ENCODE peak calls at places on chromosome 5, in five cellular contexts. One of them, this sample, is unnamed.

GRCh38 chr5:120473332-120473731 is 9.2 kb downstream of the PRR16 start:
- DNase-seq in GM12878: no peak
- DNase-seq in HepG2: no peak
- DNase-seq in K562: no peak
- DNase-seq in SK-N-SH: no peak
- DNase-seq in this sample: no peak

GRCh38 chr5:161190086-161190485 is 338.1 kb upstream of the ATP10B start:
- DNase-seq in GM12878: no peak
- DNase-seq in HepG2: no peak
- DNase-seq in K562: no peak
- DNase-seq in SK-N-SH: no peak
- DNase-seq in this sample: no peak

GRCh38 chr5:145775893-145776444 is 59.2 kb downstream of the PRELID2 start:
- DNase-seq in GM12878: no peak
- DNase-seq in HepG2: peak; percentile 83
- DNase-seq in K562: no peak
- DNase-seq in SK-N-SH: no peak
- DNase-seq in this sample: no peak

GRCh38 chr5:17154211-17154996 is 63.0 kb upstream of the BASP1 start:
- DNase-seq in GM12878: no peak
- DNase-seq in HepG2: no peak
- DNase-seq in K562: no peak
- DNase-seq in SK-N-SH: no peak
- DNase-seq in this sample: no peak

GRCh38 chr5:161745392-161745791 is 59.9 kb downstream of the GABRA6 start:
- DNase-seq in GM12878: no peak
- DNase-seq in HepG2: no peak
- DNase-seq in K562: no peak
- DNase-seq in SK-N-SH: no peak
- DNase-seq in this sample: no peak

GRCh38 chr5:53424691-53425597 is 55.5 kb upstream of the FST start:
- DNase-seq in GM12878: no peak
- DNase-seq in HepG2: no peak
- DNase-seq in K562: no peak
- DNase-seq in SK-N-SH: no peak
- DNase-seq in this sample: no peak

GRCh38 chr5:110973510-110973909 is 98.0 kb upstream of the TSLP start:
- DNase-seq in GM12878: no peak
- DNase-seq in HepG2: no peak
- DNase-seq in K562: no peak
- DNase-seq in SK-N-SH: no peak
- DNase-seq in this sample: no peak

GRCh38 chr5:17024686-17025180 is 88.6 kb upstream of the MYO10 start:
- DNase-seq in GM12878: no peak
- DNase-seq in HepG2: no peak
- DNase-seq in K562: no peak
- DNase-seq in SK-N-SH: no peak
- DNase-seq in this sample: no peak

GRCh38 chr5:6177926-6178325 is 200.4 kb downstream of the MED10 start:
- DNase-seq in GM12878: no peak
- DNase-seq in HepG2: no peak
- DNase-seq in K562: no peak
- DNase-seq in SK-N-SH: no peak
- DNase-seq in this sample: no peak

GRCh38 chr5:12095808-12096281 is 191.6 kb upstream of the CTNND2 start:
- DNase-seq in GM12878: no peak
- DNase-seq in HepG2: no peak
- DNase-seq in K562: no peak
- DNase-seq in SK-N-SH: no peak
- DNase-seq in this sample: no peak

GRCh38 chr5:124592891-124593290 is 153.5 kb downstream of the ZNF608 start:
- DNase-seq in GM12878: no peak
- DNase-seq in HepG2: no peak
- DNase-seq in K562: no peak
- DNase-seq in SK-N-SH: no peak
- DNase-seq in this sample: no peak

GRCh38 chr5:170533383-170533782 is 29.6 kb downstream of the KCNIP1 start:
- DNase-seq in GM12878: no peak
- DNase-seq in HepG2: no peak
- DNase-seq in K562: no peak
- DNase-seq in SK-N-SH: no peak
- DNase-seq in this sample: no peak

GRCh38 chr5:73519531-73520283 is 21.5 kb downstream of the BTF3 start:
- DNase-seq in GM12878: peak; percentile 48
- DNase-seq in HepG2: peak; percentile 84
- DNase-seq in K562: peak; percentile 75
- DNase-seq in SK-N-SH: peak; percentile 84
- DNase-seq in this sample: peak; percentile 63

GRCh38 chr5:132876020-132876759 is 2.7 kb downstream of the LEAP2 start:
- DNase-seq in GM12878: no peak
- DNase-seq in HepG2: no peak
- DNase-seq in K562: no peak
- DNase-seq in SK-N-SH: no peak
- DNase-seq in this sample: no peak

GRCh38 chr5:181221792-181222629 is 1.1 kb upstream of the TRIM41 start:
- DNase-seq in GM12878: peak; percentile 95
- DNase-seq in HepG2: peak; percentile 94
- DNase-seq in K562: no peak
- DNase-seq in SK-N-SH: peak; percentile 70
- DNase-seq in this sample: no peak

GRCh38 chr5:5304361-5305035 is 118.0 kb upstream of the ICE1 start:
- DNase-seq in GM12878: no peak
- DNase-seq in HepG2: no peak
- DNase-seq in K562: no peak
- DNase-seq in SK-N-SH: no peak
- DNase-seq in this sample: no peak

GRCh38 chr5:121263456-121263855 is 588.2 kb upstream of the FTMT start:
- DNase-seq in GM12878: no peak
- DNase-seq in HepG2: no peak
- DNase-seq in K562: no peak
- DNase-seq in SK-N-SH: no peak
- DNase-seq in this sample: no peak

GRCh38 chr5:74582853-74583252 is 57.7 kb downstream of the ENC1 start:
- DNase-seq in GM12878: no peak
- DNase-seq in HepG2: peak; percentile 15
- DNase-seq in K562: no peak
- DNase-seq in SK-N-SH: no peak
- DNase-seq in this sample: no peak

GRCh38 chr5:1985781-1986180 is 103.1 kb upstream of the IRX4 start:
- DNase-seq in GM12878: no peak
- DNase-seq in HepG2: no peak
- DNase-seq in K562: no peak
- DNase-seq in SK-N-SH: no peak
- DNase-seq in this sample: no peak

GRCh38 chr5:136197462-136198142 is 4.6 kb upstream of the SMIM32 start:
- DNase-seq in GM12878: no peak
- DNase-seq in HepG2: no peak
- DNase-seq in K562: no peak
- DNase-seq in SK-N-SH: peak; percentile 4
- DNase-seq in this sample: no peak

GRCh38 chr5:178206166-178207101 is 2.1 kb downstream of the HNRNPAB start:
- DNase-seq in GM12878: no peak
- DNase-seq in HepG2: no peak
- DNase-seq in K562: no peak
- DNase-seq in SK-N-SH: no peak
- DNase-seq in this sample: no peak
- TF ChIP-seq POLR2AphosphoS5 in GM12878: peak; percentile 16
- TF ChIP-seq POLR2AphosphoS5 in HepG2: no peak
- TF ChIP-seq POLR2AphosphoS5 in K562: no peak
- TF ChIP-seq POLR2AphosphoS5 in SK-N-SH: no peak
- TF ChIP-seq POLR2AphosphoS5 in this sample: peak; percentile 27

GRCh38 chr5:140672455-140673186 is 755 bp downstream of the DND1 start:
- DNase-seq in GM12878: no peak
- DNase-seq in HepG2: no peak
- DNase-seq in K562: no peak
- DNase-seq in SK-N-SH: peak; percentile 50
- DNase-seq in this sample: no peak
- TF ChIP-seq TAF1 in GM12878: no peak
- TF ChIP-seq TAF1 in HepG2: no peak
- TF ChIP-seq TAF1 in K562: no peak
- TF ChIP-seq TAF1 in SK-N-SH: no peak
- TF ChIP-seq TAF1 in this sample: no peak

DNA sequence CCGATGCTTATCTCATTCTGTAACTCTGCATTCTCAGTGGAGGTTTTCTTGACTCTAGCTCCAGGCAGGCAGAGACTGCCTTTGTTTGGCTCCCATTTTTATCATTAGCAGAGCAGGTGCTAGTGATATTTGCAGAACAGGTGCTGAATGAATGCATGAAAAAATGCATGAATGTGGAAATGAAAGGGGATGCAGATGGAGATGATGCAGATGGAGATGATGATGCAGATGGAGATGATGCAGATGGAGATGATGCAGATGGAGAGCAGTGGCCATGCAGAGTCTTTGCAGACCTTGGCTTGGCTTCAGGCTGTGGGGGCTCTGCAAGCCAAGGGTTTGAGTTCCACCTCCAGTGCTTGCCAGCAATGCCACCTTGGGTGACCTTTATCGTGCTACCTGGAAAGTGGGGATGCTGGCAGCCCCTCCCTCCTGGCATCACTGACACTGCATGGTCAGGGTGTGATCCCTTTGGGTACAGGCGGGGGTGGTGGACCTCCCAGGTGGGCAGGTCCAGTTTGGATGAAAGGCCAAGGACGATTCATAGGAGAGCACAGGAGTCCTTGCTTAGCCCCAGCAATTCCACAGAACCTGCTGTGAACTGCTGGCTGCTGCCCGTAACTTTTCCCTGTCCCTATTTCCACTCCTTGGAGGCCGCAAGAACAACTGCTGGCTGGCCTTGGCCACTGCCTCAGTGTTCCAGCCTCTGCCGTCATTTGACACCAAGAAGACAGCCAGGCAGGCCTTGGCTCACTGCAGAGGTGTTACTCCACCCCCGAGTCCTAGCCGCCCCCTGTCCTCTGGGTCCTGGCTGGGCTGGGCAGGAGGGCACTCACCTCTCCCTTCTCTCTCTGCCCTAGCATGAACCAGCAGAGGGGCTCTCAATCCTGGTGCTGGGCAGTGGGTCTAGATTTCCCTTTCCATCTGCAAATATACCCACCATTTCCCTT is 33.0 kb downstream of the ERGIC1 start:
- DNase-seq in GM12878: no peak
- DNase-seq in HepG2: no peak
- DNase-seq in K562: no peak
- DNase-seq in SK-N-SH: no peak
- DNase-seq in this sample: no peak
- TF ChIP-seq POLR2AphosphoS5 in GM12878: no peak
- TF ChIP-seq POLR2AphosphoS5 in HepG2: no peak
- TF ChIP-seq POLR2AphosphoS5 in K562: no peak
- TF ChIP-seq POLR2AphosphoS5 in SK-N-SH: no peak
- TF ChIP-seq POLR2AphosphoS5 in this sample: no peak

GRCh38 chr5:116883875-116884274 is 309.3 kb upstream of the SEMA6A start:
- DNase-seq in GM12878: peak; percentile 39
- DNase-seq in HepG2: no peak
- DNase-seq in K562: no peak
- DNase-seq in SK-N-SH: no peak
- DNase-seq in this sample: no peak

GRCh38 chr5:116880150-116880549 is 305.5 kb upstream of the SEMA6A start:
- DNase-seq in GM12878: peak; percentile 32
- DNase-seq in HepG2: no peak
- DNase-seq in K562: no peak
- DNase-seq in SK-N-SH: no peak
- DNase-seq in this sample: no peak

GRCh38 chr5:116885825-116886224 is 311.2 kb upstream of the SEMA6A start:
- DNase-seq in GM12878: no peak
- DNase-seq in HepG2: no peak
- DNase-seq in K562: no peak
- DNase-seq in SK-N-SH: no peak
- DNase-seq in this sample: no peak

GRCh38 chr5:116887104-116887503 is 312.5 kb upstream of the SEMA6A start:
- DNase-seq in GM12878: no peak
- DNase-seq in HepG2: no peak
- DNase-seq in K562: no peak
- DNase-seq in SK-N-SH: no peak
- DNase-seq in this sample: no peak

DNA sequence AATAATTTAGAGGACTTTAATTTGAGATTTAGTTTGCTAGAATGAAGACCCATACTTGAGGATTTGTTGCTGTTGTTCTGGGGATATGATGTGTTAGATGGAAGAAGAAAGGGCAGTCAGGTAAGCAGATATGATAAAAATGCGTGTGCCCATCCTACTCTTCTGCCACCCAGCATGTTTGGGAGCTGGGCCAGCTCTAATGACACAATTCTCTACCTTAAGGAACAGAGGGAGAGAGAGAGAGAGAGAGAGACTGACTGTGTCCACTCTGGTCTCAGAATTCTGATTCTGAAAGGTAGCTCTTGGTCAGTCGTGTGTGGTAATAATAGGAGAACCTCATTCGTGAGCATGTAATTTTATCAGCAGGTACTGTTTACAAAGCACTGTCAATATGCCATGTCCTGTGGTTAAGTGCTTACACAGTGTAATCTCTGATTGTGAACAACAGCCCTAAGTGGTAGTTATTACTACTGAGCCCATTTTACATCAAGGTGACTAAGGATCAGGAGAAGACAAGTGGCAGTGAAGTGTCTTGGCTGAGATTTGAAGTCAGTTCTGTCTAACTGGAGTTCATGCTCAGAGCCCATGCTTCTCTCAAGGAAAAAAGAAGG is 307.4 kb upstream of the SEMA6A start:
- DNase-seq in GM12878: no peak
- DNase-seq in HepG2: peak; percentile 39
- DNase-seq in K562: no peak
- DNase-seq in SK-N-SH: no peak
- DNase-seq in this sample: no peak
- TF ChIP-seq TAF1 in GM12878: no peak
- TF ChIP-seq TAF1 in HepG2: no peak
- TF ChIP-seq TAF1 in K562: no peak
- TF ChIP-seq TAF1 in SK-N-SH: no peak
- TF ChIP-seq TAF1 in this sample: no peak

DNA sequence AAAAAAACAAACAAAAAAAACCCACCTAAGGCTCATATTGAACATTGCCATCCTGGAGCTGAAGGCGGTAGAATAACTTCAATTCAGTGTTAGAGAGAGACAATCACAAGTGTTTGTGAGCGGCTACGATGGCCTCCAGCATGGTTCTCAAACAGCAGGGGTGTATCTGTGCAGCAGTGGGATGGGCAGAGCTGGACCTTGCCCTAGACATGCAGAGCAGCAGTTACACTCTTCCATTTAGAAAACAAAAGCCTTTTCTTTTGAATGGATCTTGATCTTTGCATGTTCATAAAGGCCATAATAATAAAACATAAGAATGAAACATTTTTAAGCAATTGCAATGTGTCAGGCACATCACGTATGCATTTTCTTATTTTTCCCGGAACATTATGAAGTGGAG is 50.3 kb downstream of the ARHGAP26 start:
- DNase-seq in GM12878: no peak
- DNase-seq in HepG2: peak; percentile 83
- DNase-seq in K562: no peak
- DNase-seq in SK-N-SH: no peak
- DNase-seq in this sample: no peak
- TF ChIP-seq POLR2AphosphoS5 in GM12878: no peak
- TF ChIP-seq POLR2AphosphoS5 in HepG2: peak; percentile 53
- TF ChIP-seq POLR2AphosphoS5 in K562: no peak
- TF ChIP-seq POLR2AphosphoS5 in SK-N-SH: no peak
- TF ChIP-seq POLR2AphosphoS5 in this sample: no peak